ENCODE peak calls at places on chromosomes 11 and 22, in seven cellular contexts. One of them, this sample, is unnamed.

GRCh38 chr11:44619931-44620725 is 54.7 kb downstream of the CD82 start:
- DNase-seq in neural progenitor cell: no peak
- DNase-seq in MM.1S: no peak
- DNase-seq in HCT116: no peak
- DNase-seq in OCI-LY7: no peak
- DNase-seq in PC-3: no peak
- DNase-seq in hepatocyte: no peak
- DNase-seq in this sample: no peak

GRCh38 chr11:32176223-32176811 is 85.4 kb downstream of the RCN1 start:
- DNase-seq in neural progenitor cell: peak; percentile 86
- DNase-seq in MM.1S: peak; percentile 71
- DNase-seq in HCT116: peak; percentile 90
- DNase-seq in OCI-LY7: peak; percentile 73
- DNase-seq in PC-3: peak; percentile 91
- DNase-seq in hepatocyte: peak; percentile 89
- DNase-seq in this sample: peak; percentile 88

GRCh38 chr11:69387409-69387885 is 93.5 kb downstream of the MYEOV start:
- DNase-seq in neural progenitor cell: no peak
- DNase-seq in MM.1S: no peak
- DNase-seq in HCT116: no peak
- DNase-seq in OCI-LY7: no peak
- DNase-seq in PC-3: peak; percentile 18
- DNase-seq in hepatocyte: no peak
- DNase-seq in this sample: no peak

GRCh38 chr11:66281776-66282467 is 3.9 kb downstream of the CNIH2 start:
- DNase-seq in neural progenitor cell: no peak
- DNase-seq in MM.1S: no peak
- DNase-seq in HCT116: no peak
- DNase-seq in OCI-LY7: no peak
- DNase-seq in PC-3: no peak
- DNase-seq in hepatocyte: no peak
- DNase-seq in this sample: no peak

GRCh38 chr11:114988644-114989043 is 310.3 kb downstream of the NXPE2 start:
- DNase-seq in neural progenitor cell: no peak
- DNase-seq in MM.1S: no peak
- DNase-seq in HCT116: no peak
- DNase-seq in OCI-LY7: no peak
- DNase-seq in PC-3: no peak
- DNase-seq in hepatocyte: no peak
- DNase-seq in this sample: no peak

GRCh38 chr11:75826463-75827220 is 11.6 kb downstream of the UVRAG start:
- DNase-seq in neural progenitor cell: peak; percentile 25
- DNase-seq in MM.1S: no peak
- DNase-seq in HCT116: no peak
- DNase-seq in OCI-LY7: no peak
- DNase-seq in PC-3: no peak
- DNase-seq in hepatocyte: no peak
- DNase-seq in this sample: peak; percentile 47

GRCh38 chr11:123301696-123302400 is 106.8 kb upstream of the CLMP start:
- DNase-seq in neural progenitor cell: peak; percentile 94
- DNase-seq in MM.1S: peak; percentile 45
- DNase-seq in HCT116: peak; percentile 18
- DNase-seq in OCI-LY7: no peak
- DNase-seq in PC-3: peak; percentile 72
- DNase-seq in hepatocyte: peak; percentile 82
- DNase-seq in this sample: peak; percentile 88

GRCh38 chr11:30133308-30133707 is 97.5 kb upstream of the FSHB start:
- DNase-seq in neural progenitor cell: no peak
- DNase-seq in MM.1S: no peak
- DNase-seq in HCT116: no peak
- DNase-seq in OCI-LY7: no peak
- DNase-seq in PC-3: no peak
- DNase-seq in hepatocyte: no peak
- DNase-seq in this sample: no peak

GRCh38 chr22:39690901-39691620 is 120.5 kb downstream of the CACNA1I start:
- DNase-seq in neural progenitor cell: peak; percentile 89
- DNase-seq in MM.1S: no peak
- DNase-seq in HCT116: no peak
- DNase-seq in OCI-LY7: no peak
- DNase-seq in PC-3: no peak
- DNase-seq in hepatocyte: peak; percentile 18
- DNase-seq in this sample: peak; percentile 74

GRCh38 chr11:71895961-71896360 is 17.7 kb downstream of the DEFB131B start:
- DNase-seq in neural progenitor cell: no peak
- DNase-seq in MM.1S: no peak
- DNase-seq in HCT116: no peak
- DNase-seq in OCI-LY7: no peak
- DNase-seq in PC-3: no peak
- DNase-seq in hepatocyte: no peak
- DNase-seq in this sample: no peak

GRCh38 chr11:69074786-69075185 is 26.1 kb downstream of the TPCN2 start:
- DNase-seq in neural progenitor cell: no peak
- DNase-seq in MM.1S: no peak
- DNase-seq in HCT116: no peak
- DNase-seq in OCI-LY7: no peak
- DNase-seq in PC-3: no peak
- DNase-seq in hepatocyte: no peak
- DNase-seq in this sample: no peak

GRCh38 chr11:112042161-112042960 is 17.2 kb downstream of the DLAT start:
- DNase-seq in neural progenitor cell: no peak
- DNase-seq in MM.1S: no peak
- DNase-seq in HCT116: peak; percentile 64
- DNase-seq in OCI-LY7: no peak
- DNase-seq in PC-3: peak; percentile 41
- DNase-seq in hepatocyte: no peak
- DNase-seq in this sample: no peak

GRCh38 chr11:132278801-132279574 is 908.6 kb downstream of the NTM start:
- DNase-seq in neural progenitor cell: peak; percentile 35
- DNase-seq in MM.1S: peak; percentile 58
- DNase-seq in HCT116: no peak
- DNase-seq in OCI-LY7: peak; percentile 7
- DNase-seq in PC-3: peak; percentile 10
- DNase-seq in hepatocyte: peak; percentile 46
- DNase-seq in this sample: peak; percentile 46

GRCh38 chr11:7534030-7534378 is 20.2 kb downstream of the PPFIBP2 start:
- DNase-seq in neural progenitor cell: no peak
- DNase-seq in MM.1S: no peak
- DNase-seq in HCT116: no peak
- DNase-seq in OCI-LY7: no peak
- DNase-seq in PC-3: no peak
- DNase-seq in hepatocyte: no peak
- DNase-seq in this sample: no peak

GRCh38 chr11:74755395-74755995 is 6.8 kb downstream of the RNF169 start:
- DNase-seq in neural progenitor cell: no peak
- DNase-seq in MM.1S: no peak
- DNase-seq in HCT116: no peak
- DNase-seq in OCI-LY7: no peak
- DNase-seq in PC-3: no peak
- DNase-seq in hepatocyte: no peak
- DNase-seq in this sample: peak; percentile 66

GRCh38 chr11:47616726-47617416 is 22.7 kb upstream of the C1QTNF4 start:
- DNase-seq in neural progenitor cell: peak; percentile 60
- DNase-seq in MM.1S: peak; percentile 43
- DNase-seq in HCT116: peak; percentile 21
- DNase-seq in OCI-LY7: peak; percentile 53
- DNase-seq in PC-3: peak; percentile 46
- DNase-seq in hepatocyte: peak; percentile 52
- DNase-seq in this sample: peak; percentile 77

GRCh38 chr11:79333381-79333780 is 107.4 kb downstream of the TENM4 start:
- DNase-seq in neural progenitor cell: no peak
- DNase-seq in MM.1S: no peak
- DNase-seq in HCT116: no peak
- DNase-seq in OCI-LY7: no peak
- DNase-seq in PC-3: no peak
- DNase-seq in hepatocyte: no peak
- DNase-seq in this sample: no peak

DNA sequence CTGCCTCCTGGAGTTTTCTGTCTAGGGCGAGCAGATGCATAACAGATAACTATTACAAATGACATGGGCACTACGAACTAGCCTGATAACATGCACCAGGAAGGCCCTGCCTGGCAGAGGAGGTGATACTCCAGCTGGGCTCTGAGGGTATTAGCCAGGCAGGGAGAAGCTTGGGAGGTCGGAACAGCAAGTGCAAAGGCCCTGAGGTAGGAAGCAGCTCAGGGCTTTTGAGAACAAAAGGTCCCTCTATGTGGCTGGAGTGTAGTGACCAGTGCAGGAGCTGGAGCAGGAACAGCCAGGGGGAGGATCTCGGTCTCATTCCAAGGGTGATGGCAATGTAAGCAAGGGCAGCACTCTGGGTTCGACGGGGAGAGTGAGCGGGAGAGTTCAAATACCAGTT is 61.6 kb upstream of the TCF20 start:
- DNase-seq in neural progenitor cell: no peak
- DNase-seq in MM.1S: no peak
- DNase-seq in HCT116: no peak
- DNase-seq in OCI-LY7: no peak
- DNase-seq in PC-3: no peak
- DNase-seq in hepatocyte: no peak
- DNase-seq in this sample: no peak
- TF ChIP-seq EZH2phosphoT487 in neural progenitor cell: no peak
- TF ChIP-seq EZH2phosphoT487 in MM.1S: no peak
- TF ChIP-seq EZH2phosphoT487 in HCT116: no peak
- TF ChIP-seq EZH2phosphoT487 in OCI-LY7: no peak
- TF ChIP-seq EZH2phosphoT487 in PC-3: no peak
- TF ChIP-seq EZH2phosphoT487 in hepatocyte: no peak
- TF ChIP-seq EZH2phosphoT487 in this sample: no peak

GRCh38 chr22:35995772-35996171 is 32.9 kb downstream of the RBFOX2 start:
- DNase-seq in neural progenitor cell: no peak
- DNase-seq in MM.1S: no peak
- DNase-seq in HCT116: no peak
- DNase-seq in OCI-LY7: no peak
- DNase-seq in PC-3: peak; percentile 37
- DNase-seq in hepatocyte: peak; percentile 80
- DNase-seq in this sample: no peak
- TF ChIP-seq EZH2phosphoT487 in neural progenitor cell: no peak
- TF ChIP-seq EZH2phosphoT487 in MM.1S: no peak
- TF ChIP-seq EZH2phosphoT487 in HCT116: no peak
- TF ChIP-seq EZH2phosphoT487 in OCI-LY7: no peak
- TF ChIP-seq EZH2phosphoT487 in PC-3: no peak
- TF ChIP-seq EZH2phosphoT487 in hepatocyte: no peak
- TF ChIP-seq EZH2phosphoT487 in this sample: no peak

DNA sequence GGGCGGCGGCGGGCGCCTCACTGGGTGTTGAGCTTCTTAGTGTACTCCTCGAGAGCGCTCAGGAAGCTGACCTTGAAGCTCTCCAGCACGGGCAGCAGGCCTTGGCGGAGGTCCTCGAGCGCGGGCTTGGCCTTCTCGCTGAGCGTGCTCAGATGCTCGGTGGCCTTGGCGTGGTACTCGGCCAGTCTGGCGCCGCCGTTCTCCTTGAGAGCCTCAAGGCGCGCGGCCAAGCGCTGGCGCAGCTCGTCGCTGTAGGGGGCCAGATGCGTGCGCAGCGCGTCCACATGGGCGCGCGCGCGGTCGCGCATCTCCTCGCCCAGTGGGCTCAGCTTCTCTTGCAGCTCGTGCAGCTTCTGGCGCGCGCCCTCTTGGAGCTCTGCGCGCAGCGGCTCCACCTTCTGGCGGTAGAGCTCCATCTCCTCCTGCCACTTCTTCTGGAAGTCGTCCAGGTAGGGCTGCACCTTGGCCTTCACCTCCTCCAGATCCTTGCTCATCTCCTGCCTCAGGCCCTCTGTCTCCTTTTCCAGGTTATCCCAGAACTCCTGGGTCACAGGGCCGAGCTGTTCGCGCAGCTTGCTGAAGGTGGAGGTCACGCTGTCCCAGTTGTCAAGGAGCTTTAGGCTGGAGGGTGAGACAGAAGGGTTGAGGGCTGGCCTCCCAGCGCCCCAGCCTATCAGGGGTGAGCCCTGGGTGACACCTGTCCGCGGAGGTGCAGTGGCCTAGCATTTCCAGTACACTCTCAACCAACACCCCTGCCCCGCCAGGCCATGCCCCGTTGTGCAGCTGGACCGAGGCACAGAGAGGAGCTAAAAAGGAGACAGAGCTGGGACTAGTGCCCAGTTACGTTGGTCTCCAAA is 1.4 kb downstream of the APOA1 start:
- DNase-seq in neural progenitor cell: peak; percentile 96
- DNase-seq in MM.1S: peak; percentile 90
- DNase-seq in HCT116: peak; percentile 88
- DNase-seq in OCI-LY7: peak; percentile 89
- DNase-seq in PC-3: peak; percentile 98
- DNase-seq in hepatocyte: peak; percentile 95
- DNase-seq in this sample: peak; percentile 95
- TF ChIP-seq EZH2phosphoT487 in neural progenitor cell: no peak
- TF ChIP-seq EZH2phosphoT487 in MM.1S: no peak
- TF ChIP-seq EZH2phosphoT487 in HCT116: no peak
- TF ChIP-seq EZH2phosphoT487 in OCI-LY7: no peak
- TF ChIP-seq EZH2phosphoT487 in PC-3: no peak
- TF ChIP-seq EZH2phosphoT487 in hepatocyte: no peak
- TF ChIP-seq EZH2phosphoT487 in this sample: no peak

GRCh38 chr22:35592418-35592967 is 24.6 kb downstream of the MB start:
- DNase-seq in neural progenitor cell: no peak
- DNase-seq in MM.1S: no peak
- DNase-seq in HCT116: no peak
- DNase-seq in OCI-LY7: no peak
- DNase-seq in PC-3: no peak
- DNase-seq in hepatocyte: no peak
- DNase-seq in this sample: no peak
- TF ChIP-seq EZH2phosphoT487 in neural progenitor cell: no peak
- TF ChIP-seq EZH2phosphoT487 in MM.1S: no peak
- TF ChIP-seq EZH2phosphoT487 in HCT116: no peak
- TF ChIP-seq EZH2phosphoT487 in OCI-LY7: no peak
- TF ChIP-seq EZH2phosphoT487 in PC-3: no peak
- TF ChIP-seq EZH2phosphoT487 in hepatocyte: no peak
- TF ChIP-seq EZH2phosphoT487 in this sample: no peak

GRCh38 chr22:19463491-19464469 is 15.2 kb downstream of the UFD1 start:
- DNase-seq in neural progenitor cell: no peak
- DNase-seq in MM.1S: no peak
- DNase-seq in HCT116: no peak
- DNase-seq in OCI-LY7: no peak
- DNase-seq in PC-3: no peak
- DNase-seq in hepatocyte: no peak
- DNase-seq in this sample: no peak
- TF ChIP-seq EZH2phosphoT487 in neural progenitor cell: no peak
- TF ChIP-seq EZH2phosphoT487 in MM.1S: no peak
- TF ChIP-seq EZH2phosphoT487 in HCT116: no peak
- TF ChIP-seq EZH2phosphoT487 in OCI-LY7: no peak
- TF ChIP-seq EZH2phosphoT487 in PC-3: no peak
- TF ChIP-seq EZH2phosphoT487 in hepatocyte: no peak
- TF ChIP-seq EZH2phosphoT487 in this sample: no peak

This sample was measured in GM23338.